ENCODE peak calls at places on chromosomes 2 and 18, in five cellular contexts. One of them, this sample, is unnamed.

GRCh38 chr2:104368089-104368488 is 485.8 kb upstream of the POU3F3 start:
- DNase-seq in IMR-90: no peak
- DNase-seq in GM20000: no peak
- DNase-seq in CD4-positive, alpha-beta T cell: no peak
- DNase-seq in HFFc6: no peak
- DNase-seq in this sample: no peak

GRCh38 chr2:178865537-178865936 is 58.3 kb upstream of the TTN start:
- DNase-seq in IMR-90: no peak
- DNase-seq in GM20000: no peak
- DNase-seq in CD4-positive, alpha-beta T cell: no peak
- DNase-seq in HFFc6: no peak
- DNase-seq in this sample: no peak

GRCh38 chr18:70321616-70322015 is 32.8 kb downstream of the SOCS6 start:
- DNase-seq in GM20000: no peak
- DNase-seq in HFFc6: no peak
- DNase-seq in IMR-90: no peak
- DNase-seq in CD4-positive, alpha-beta T cell: no peak
- DNase-seq in this sample: no peak

GRCh38 chr2:11370377-11371098 is 26.1 kb upstream of the ROCK2 start:
- DNase-seq in HFFc6: peak
- DNase-seq in GM20000: no peak
- DNase-seq in CD4-positive, alpha-beta T cell: no peak
- DNase-seq in IMR-90: peak
- DNase-seq in this sample: no peak

GRCh38 chr2:238305092-238305862 is 15.0 kb upstream of the TRAF3IP1 start:
- DNase-seq in GM20000: no peak
- DNase-seq in HFFc6: no peak
- DNase-seq in CD4-positive, alpha-beta T cell: no peak
- DNase-seq in IMR-90: no peak
- DNase-seq in this sample: no peak

GRCh38 chr18:25737710-25738251 is 352.6 kb downstream of the SS18 start:
- DNase-seq in HFFc6: peak
- DNase-seq in GM20000: no peak
- DNase-seq in IMR-90: peak
- DNase-seq in CD4-positive, alpha-beta T cell: no peak
- DNase-seq in this sample: no peak

GRCh38 chr2:136638193-136638592 is 127.2 kb upstream of the THSD7B start:
- DNase-seq in IMR-90: no peak
- DNase-seq in CD4-positive, alpha-beta T cell: no peak
- DNase-seq in GM20000: no peak
- DNase-seq in HFFc6: no peak
- DNase-seq in this sample: no peak

GRCh38 chr18:61589724-61590065 is 256.5 kb downstream of the CDH20 start:
- DNase-seq in CD4-positive, alpha-beta T cell: no peak
- DNase-seq in IMR-90: peak
- DNase-seq in GM20000: no peak
- DNase-seq in HFFc6: peak
- DNase-seq in this sample: no peak

GRCh38 chr2:192243488-192243887 is 48.8 kb upstream of the TMEFF2 start:
- DNase-seq in CD4-positive, alpha-beta T cell: no peak
- DNase-seq in IMR-90: peak
- DNase-seq in GM20000: no peak
- DNase-seq in HFFc6: peak
- DNase-seq in this sample: no peak

GRCh38 chr2:62663443-62663842 is 42.1 kb upstream of the EHBP1 start:
- DNase-seq in CD4-positive, alpha-beta T cell: no peak
- DNase-seq in IMR-90: peak
- DNase-seq in GM20000: no peak
- DNase-seq in HFFc6: peak
- DNase-seq in this sample: no peak

GRCh38 chr2:30688956-30689401 is 118.3 kb downstream of the CAPN13 start:
- DNase-seq in GM20000: no peak
- DNase-seq in IMR-90: no peak
- DNase-seq in CD4-positive, alpha-beta T cell: no peak
- DNase-seq in HFFc6: no peak
- DNase-seq in this sample: no peak
- TF ChIP-seq CTCF in GM20000: no peak
- TF ChIP-seq CTCF in IMR-90: no peak
- TF ChIP-seq CTCF in CD4-positive, alpha-beta T cell: no peak
- TF ChIP-seq CTCF in HFFc6: no peak
- TF ChIP-seq CTCF in this sample: no peak

DNA sequence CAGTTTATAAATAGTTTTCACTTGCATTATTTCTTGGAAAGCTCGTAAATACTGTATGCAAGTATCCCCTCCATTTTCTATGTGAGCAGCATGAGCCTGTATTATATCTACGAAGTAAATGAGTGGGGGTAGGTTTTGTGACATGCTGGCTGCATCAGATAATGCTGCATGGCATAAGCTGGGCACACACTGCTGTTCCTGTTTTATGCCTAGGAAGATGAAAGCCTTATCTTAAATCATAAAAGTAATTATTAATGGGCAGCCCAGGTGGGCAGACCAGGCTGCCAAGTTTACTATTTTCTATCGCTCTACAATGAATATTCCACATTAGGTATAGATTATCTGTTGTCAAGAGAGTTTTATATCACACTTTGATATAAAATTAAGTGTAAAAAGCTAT is 854.6 kb downstream of the DPP10 start:
- DNase-seq in IMR-90: no peak
- DNase-seq in HFFc6: no peak
- DNase-seq in CD4-positive, alpha-beta T cell: no peak
- DNase-seq in GM20000: no peak
- DNase-seq in this sample: no peak
- TF ChIP-seq CTCF in IMR-90: no peak
- TF ChIP-seq CTCF in HFFc6: no peak
- TF ChIP-seq CTCF in CD4-positive, alpha-beta T cell: no peak
- TF ChIP-seq CTCF in GM20000: no peak
- TF ChIP-seq CTCF in this sample: no peak

GRCh38 chr2:42436370-42436769 is 57.4 kb downstream of the KCNG3 start:
- DNase-seq in HFFc6: no peak
- DNase-seq in IMR-90: no peak
- DNase-seq in GM20000: no peak
- DNase-seq in CD4-positive, alpha-beta T cell: no peak
- DNase-seq in this sample: no peak
- TF ChIP-seq CTCF in HFFc6: no peak
- TF ChIP-seq CTCF in IMR-90: no peak
- TF ChIP-seq CTCF in GM20000: no peak
- TF ChIP-seq CTCF in CD4-positive, alpha-beta T cell: no peak
- TF ChIP-seq CTCF in this sample: no peak

GRCh38 chr2:18410543-18410942 is 149.9 kb downstream of the RDH14 start:
- DNase-seq in GM20000: no peak
- DNase-seq in HFFc6: no peak
- DNase-seq in CD4-positive, alpha-beta T cell: no peak
- DNase-seq in IMR-90: no peak
- DNase-seq in this sample: no peak
- TF ChIP-seq CTCF in GM20000: no peak
- TF ChIP-seq CTCF in HFFc6: peak
- TF ChIP-seq CTCF in CD4-positive, alpha-beta T cell: no peak
- TF ChIP-seq CTCF in IMR-90: no peak
- TF ChIP-seq CTCF in this sample: no peak

GRCh38 chr2:8550481-8550880 is 131.4 kb upstream of the ID2 start:
- DNase-seq in HFFc6: no peak
- DNase-seq in CD4-positive, alpha-beta T cell: no peak
- DNase-seq in IMR-90: no peak
- DNase-seq in GM20000: no peak
- DNase-seq in this sample: no peak
- TF ChIP-seq CTCF in HFFc6: no peak
- TF ChIP-seq CTCF in CD4-positive, alpha-beta T cell: no peak
- TF ChIP-seq CTCF in IMR-90: no peak
- TF ChIP-seq CTCF in GM20000: no peak
- TF ChIP-seq CTCF in this sample: no peak

GRCh38 chr2:127142663-127143630 is 36.0 kb upstream of the BIN1 start:
- DNase-seq in HFFc6: no peak
- DNase-seq in CD4-positive, alpha-beta T cell: no peak
- DNase-seq in IMR-90: no peak
- DNase-seq in GM20000: no peak
- DNase-seq in this sample: no peak
- TF ChIP-seq CTCF in HFFc6: peak
- TF ChIP-seq CTCF in CD4-positive, alpha-beta T cell: no peak
- TF ChIP-seq CTCF in IMR-90: no peak
- TF ChIP-seq CTCF in GM20000: no peak
- TF ChIP-seq CTCF in this sample: no peak

GRCh38 chr18:45014047-45014501 is 333.4 kb downstream of the SETBP1 start:
- DNase-seq in CD4-positive, alpha-beta T cell: no peak
- DNase-seq in IMR-90: peak
- DNase-seq in HFFc6: peak
- DNase-seq in GM20000: no peak
- DNase-seq in this sample: no peak
- TF ChIP-seq CTCF in CD4-positive, alpha-beta T cell: no peak
- TF ChIP-seq CTCF in IMR-90: peak
- TF ChIP-seq CTCF in HFFc6: peak
- TF ChIP-seq CTCF in GM20000: no peak
- TF ChIP-seq CTCF in this sample: no peak

This sample was measured in GM13976.